ENCODE peak calls at places on chromosomes 4 and X, in nine cellular contexts. L is AG09309, K is lower lobe of right lung, Z is mesothelial cell of epicardium, J is left ventricle myocardium inferior, S is neural crest cell, C is RWPE1, E is HFF-Myc, A is heart left ventricle. P is an unnamed sample.

GRCh38 chr4:121791481-121791880 is 9.6 kb upstream of the EXOSC9 start:
- DNase-seq in L (peak), K (no peak), Z (no peak), J (no peak), S (no peak), C (no peak), E (no peak), A (no peak), P (no peak)

GRCh38 chrX:53320543-53321215 is 39.3 kb upstream of the IQSEC2 start:
- DNase-seq in L (no peak), K (peak), Z (no peak), J (no peak), S (no peak), C (no peak), E (no peak), A (no peak), P (peak)

GRCh38 chr4:150982557-150983233 is 32.4 kb downstream of the LRBA start:
- DNase-seq in L (no peak), K (no peak), Z (no peak), J (no peak), S (no peak), C (no peak), E (no peak), A (no peak), P (no peak)

GRCh38 chr4:5780831-5781480 is 70.0 kb downstream of the EVC start:
- DNase-seq in L (peak), K (no peak), Z (no peak), J (no peak), S (no peak), C (no peak), E (peak), A (peak), P (no peak)

GRCh38 chr4:17276821-17277220 is 235.1 kb downstream of the QDPR start:
- DNase-seq in L (peak), K (no peak), Z (no peak), J (peak), S (no peak), C (no peak), E (peak), A (peak), P (no peak)

GRCh38 chr4:130985371-130985770 is 1889.4 kb downstream of the C4orf33 start:
- DNase-seq in L (no peak), K (no peak), Z (no peak), J (no peak), S (no peak), C (no peak), E (no peak), A (no peak), P (no peak)

GRCh38 chr4:113243312-113243711 is 193.9 kb downstream of the ANK2 start:
- DNase-seq in L (no peak), K (no peak), Z (no peak), J (no peak), S (no peak), C (no peak), E (no peak), A (no peak), P (no peak)

GRCh38 chrX:12403474-12404082 is 265.3 kb downstream of the FRMPD4 start:
- DNase-seq in L (no peak), K (no peak), Z (no peak), J (no peak), S (no peak), C (no peak), E (no peak), A (no peak), P (no peak)

GRCh38 chr4:181662383-181662782 is 580.8 kb upstream of the TENM3 start:
- DNase-seq in L (no peak), K (no peak), Z (no peak), J (no peak), S (no peak), C (no peak), E (no peak), A (no peak), P (no peak)

GRCh38 chrX:1741828-1742394 is 127.1 kb downstream of the ASMT start:
- DNase-seq in L (no peak), K (no peak), Z (no peak), J (no peak), S (no peak), C (no peak), E (no peak), A (no peak), P (no peak)

GRCh38 chr4:151801547-151802516 is 41.0 kb upstream of the GATB start:
- DNase-seq in L (no peak), K (peak), Z (no peak), J (no peak), S (peak), C (peak), E (no peak), A (no peak), P (peak)

GRCh38 chr4:83189631-83190136 is 75.2 kb upstream of the PLAC8 start:
- DNase-seq in L (no peak), K (no peak), Z (no peak), J (no peak), S (no peak), C (no peak), E (no peak), A (no peak), P (peak)

GRCh38 chr4:101953949-101954348 is 163.4 kb downstream of the BANK1 start:
- DNase-seq in L (no peak), K (no peak), Z (no peak), J (no peak), S (no peak), C (peak), E (peak), A (no peak), P (peak)

GRCh38 chr4:8314691-8315255 is 45.2 kb downstream of the HTRA3 start:
- DNase-seq in L (no peak), K (no peak), Z (peak), J (no peak), S (no peak), C (no peak), E (no peak), A (no peak), P (no peak)

GRCh38 chr4:153205757-153206156 is 1.5 kb downstream of the TRIM2 start:
- DNase-seq in L (no peak), K (no peak), Z (no peak), J (no peak), S (no peak), C (peak), E (no peak), A (no peak), P (no peak)

GRCh38 chr4:39464886-39465501 is 6.1 kb downstream of the LIAS start:
- DNase-seq in L (no peak), K (no peak), Z (no peak), J (no peak), S (no peak), C (peak), E (peak), A (no peak), P (no peak)

GRCh38 chrX:149950681-149951080 is 12.4 kb upstream of the EOLA2 start:
- DNase-seq in L (peak), K (no peak), Z (no peak), J (no peak), S (peak), C (peak), E (peak), A (no peak), P (no peak)

GRCh38 chr4:152138451-152138850 is 377.6 kb upstream of the GATB start:
- DNase-seq in L (no peak), K (no peak), Z (no peak), J (no peak), S (no peak), C (no peak), E (no peak), A (no peak), P (no peak)

GRCh38 chrX:147803948-147804347 is 107.8 kb upstream of the FMR1 start:
- DNase-seq in L (no peak), K (no peak), Z (no peak), J (no peak), S (no peak), C (peak), E (no peak), A (no peak), P (no peak)

GRCh38 chrX:64352084-64352483 is 43.2 kb downstream of the MTMR8 start:
- DNase-seq in L (no peak), K (no peak), Z (no peak), J (no peak), S (no peak), C (no peak), E (no peak), A (no peak), P (no peak)

GRCh38 chr4:139900964-139901376 is 235.4 kb downstream of the MGST2 start:
- DNase-seq in L (no peak), K (no peak), Z (no peak), J (no peak), S (no peak), C (peak), E (no peak), A (no peak), P (no peak)

GRCh38 chr4:88135362-88135663 is 23.1 kb downstream of the ABCG2 start:
- DNase-seq in L (no peak), K (no peak), Z (no peak), J (no peak), S (no peak), C (no peak), E (no peak), A (no peak), P (no peak)

GRCh38 chr4:53676402-53676871 is 85.2 kb upstream of the LNX1 start:
- DNase-seq in L (peak), K (no peak), Z (no peak), J (no peak), S (no peak), C (no peak), E (no peak), A (no peak), P (no peak)

GRCh38 chrX:40539214-40540142 is 41.3 kb upstream of the ATP6AP2 start:
- DNase-seq in L (peak), K (peak), Z (no peak), J (peak), S (peak), C (no peak), E (no peak), A (no peak), P (peak)
- TF ChIP-seq CTCF in L (no peak), K (no peak), Z (no peak), J (no peak), S (peak), C (no peak), E (peak), A (no peak), P (no peak)

DNA sequence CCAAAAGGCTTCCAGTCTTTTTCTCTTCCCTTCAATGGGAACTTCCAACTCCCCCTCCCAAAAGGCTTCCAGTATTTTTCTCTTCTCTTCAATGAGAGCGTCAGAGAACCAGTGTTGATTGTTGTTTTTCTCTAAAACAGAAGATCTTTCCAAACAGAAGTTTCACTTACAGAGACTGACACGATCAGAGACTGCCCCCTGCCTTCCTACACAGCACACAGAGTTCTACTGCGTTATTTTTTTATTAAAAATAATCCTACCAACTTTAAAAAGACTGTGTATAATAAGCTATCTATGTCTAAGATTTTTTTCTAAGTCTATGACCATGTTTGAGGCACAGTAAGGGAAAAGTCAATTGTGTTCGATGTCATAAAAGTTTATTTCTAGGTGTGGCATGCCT is 3.5 kb upstream of the HTR2C start:
- DNase-seq in L (no peak), K (no peak), Z (no peak), J (no peak), S (no peak), C (no peak), E (no peak), A (no peak), P (no peak)
- TF ChIP-seq CTCF in L (no peak), K (no peak), Z (no peak), J (no peak), S (peak), C (no peak), E (no peak), A (peak), P (peak)

DNA sequence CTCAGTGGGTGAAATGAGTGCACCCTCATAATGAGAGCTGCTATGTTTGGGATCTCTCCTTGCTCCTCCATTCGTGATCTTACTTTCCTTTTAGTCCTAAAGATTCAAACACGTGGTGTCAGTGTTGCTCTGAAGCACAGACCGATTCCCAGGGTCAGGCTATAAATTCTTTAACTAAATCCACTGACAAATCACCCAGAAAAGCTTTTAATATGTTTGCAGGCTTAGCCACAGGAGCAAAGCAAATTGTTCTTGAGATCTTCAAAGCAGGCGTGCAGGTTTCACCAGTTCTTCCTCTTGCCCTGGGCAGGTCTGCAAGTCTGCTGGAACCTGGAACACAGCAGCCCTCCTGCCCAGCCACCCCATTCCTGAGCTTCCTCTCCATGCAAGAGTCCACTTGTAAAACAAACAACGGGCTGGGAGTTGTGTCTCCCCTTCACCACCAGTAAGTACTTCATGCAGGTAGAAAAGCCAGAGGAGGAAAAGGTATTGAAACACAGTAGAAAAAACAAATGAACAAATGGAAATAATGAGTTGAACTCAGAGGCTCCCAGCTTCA is 70.1 kb upstream of the ENPP6 start:
- DNase-seq in L (peak), K (peak), Z (no peak), J (no peak), S (no peak), C (peak), E (no peak), A (no peak), P (no peak)
- TF ChIP-seq CTCF in L (peak), K (peak), Z (no peak), J (peak), S (no peak), C (no peak), E (no peak), A (peak), P (no peak)

DNA sequence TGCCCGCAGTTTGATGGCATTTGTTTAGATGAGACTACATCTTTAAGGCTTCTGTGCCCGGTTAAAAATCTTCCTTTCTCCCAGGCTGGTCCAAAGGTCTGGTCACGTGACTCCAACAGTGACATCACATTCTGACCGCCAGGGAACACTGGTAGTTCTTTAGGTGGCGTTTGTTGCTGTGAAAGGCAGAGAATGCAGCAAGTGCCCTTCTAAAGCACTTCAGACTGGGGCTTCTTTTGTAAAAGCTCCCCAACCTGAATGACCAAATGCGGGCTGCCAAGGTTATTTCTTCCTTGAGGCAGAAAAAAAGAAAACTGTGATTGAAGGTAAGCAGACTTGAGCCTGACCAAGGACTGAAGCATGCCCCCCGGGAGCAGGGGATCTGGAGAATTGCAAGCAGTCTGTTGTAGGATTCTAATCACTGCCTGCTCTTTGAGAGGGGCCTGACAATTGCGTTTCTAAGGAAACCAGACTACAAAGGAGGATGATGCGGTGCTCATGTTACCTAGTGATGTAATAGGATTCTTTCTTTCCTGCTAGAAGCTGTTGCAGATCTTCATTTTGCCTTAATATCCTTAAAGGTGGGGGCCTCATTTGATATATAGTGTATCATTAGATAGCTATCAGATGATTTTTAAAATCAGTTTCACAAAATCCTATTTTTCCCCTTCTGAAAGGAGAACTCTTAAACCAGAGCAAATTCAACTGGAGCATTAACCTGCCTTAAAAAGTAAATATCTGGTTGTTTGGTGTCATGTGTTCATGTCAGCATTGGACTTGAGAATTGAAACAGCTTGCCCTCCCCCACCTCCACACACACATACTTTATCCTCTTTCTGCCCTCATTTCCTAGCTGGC is 133.1 kb downstream of the AKAP4 start:
- DNase-seq in L (no peak), K (peak), Z (no peak), J (no peak), S (peak), C (no peak), E (no peak), A (no peak), P (peak)
- TF ChIP-seq CTCF in L (no peak), K (no peak), Z (no peak), J (no peak), S (peak), C (no peak), E (no peak), A (no peak), P (no peak)

GRCh38 chrX:123481908-123482873 is 250.7 kb downstream of the THOC2 start:
- DNase-seq in L (peak), K (no peak), Z (no peak), J (no peak), S (no peak), C (no peak), E (no peak), A (no peak), P (no peak)
- TF ChIP-seq CTCF in L (no peak), K (no peak), Z (no peak), J (no peak), S (no peak), C (no peak), E (no peak), A (no peak), P (no peak)

P was measured in nephron progenitor cell.